ENCODE peak calls at places on chromosome 14, in four cellular contexts. A is K562, S is Panc1, X is HepG2. E is an unnamed sample.

GRCh38 chr14:88590173-88590572 is 27.3 kb downstream of the ZC3H14 start:
- DNase-seq in A (no peak), S (no peak), X (no peak), E (no peak)

GRCh38 chr14:56120091-56120632 is 2.0 kb downstream of the PELI2 start:
- DNase-seq in A (no peak), S (no peak), X (no peak), E (no peak)

GRCh38 chr14:105878125-105878524 is 351.7 kb downstream of the TMEM121 start:
- DNase-seq in A (no peak), S (no peak), X (no peak), E (no peak)

GRCh38 chr14:95984206-95984605 is 55.0 kb upstream of the C14orf132 start:
- DNase-seq in A (no peak), S (no peak), X (no peak), E (no peak)

GRCh38 chr14:44135972-44136371 is 371.1 kb downstream of the FSCB start:
- DNase-seq in A (no peak), S (no peak), X (no peak), E (no peak)

GRCh38 chr14:23650506-23650905 is 14.3 kb downstream of the DHRS2 start:
- DNase-seq in A (no peak), S (no peak), X (no peak), E (no peak)

GRCh38 chr14:32019271-32019670 is 57.8 kb upstream of the ARHGAP5 start:
- DNase-seq in A (no peak), S (no peak), X (no peak), E (no peak)

GRCh38 chr14:96079066-96079465 is 39.9 kb downstream of the C14orf132 start:
- DNase-seq in A (no peak), S (no peak), X (no peak), E (no peak)

GRCh38 chr14:97944380-97944779 is 1147.2 kb downstream of the VRK1 start:
- DNase-seq in A (no peak), S (no peak), X (no peak), E (no peak)

GRCh38 chr14:22657861-22658260 is 13.7 kb upstream of the OR6J1 start:
- DNase-seq in A (no peak), S (no peak), X (peak; percentile 59), E (no peak)

GRCh38 chr14:89681086-89682018 is 264.3 kb upstream of the FOXN3 start:
- DNase-seq in A (no peak), S (no peak), X (no peak), E (no peak)

GRCh38 chr14:37985826-37986470 is 221.8 kb upstream of the SSTR1 start:
- DNase-seq in A (peak; percentile 5), S (no peak), X (peak; percentile 77), E (peak; percentile 41)

GRCh38 chr14:35973770-35974169 is 147.6 kb downstream of the BRMS1L start:
- DNase-seq in A (no peak), S (no peak), X (no peak), E (no peak)

GRCh38 chr14:55572578-55572977 is 7.4 kb upstream of the KTN1 start:
- DNase-seq in A (no peak), S (no peak), X (peak; percentile 72), E (no peak)

GRCh38 chr14:68840454-68840853 is 47.6 kb upstream of the ZFP36L1 start:
- DNase-seq in A (no peak), S (no peak), X (no peak), E (no peak)

GRCh38 chr14:105199093-105199492 is 18.0 kb upstream of the NUDT14 start:
- DNase-seq in A (peak; percentile 62), S (no peak), X (no peak), E (no peak)

GRCh38 chr14:97065305-97066067 is 268.3 kb downstream of the VRK1 start:
- DNase-seq in A (no peak), S (no peak), X (no peak), E (peak; percentile 26)

GRCh38 chr14:96039633-96040311 is 610 bp downstream of the C14orf132 start:
- DNase-seq in A (no peak), S (no peak), X (no peak), E (no peak)

GRCh38 chr14:21989090-21989489 is 315.5 kb upstream of the OR4E1 start:
- DNase-seq in A (no peak), S (no peak), X (no peak), E (no peak)

GRCh38 chr14:46940600-46940999 is 289.0 kb upstream of the RPL10L start:
- DNase-seq in A (no peak), S (no peak), X (no peak), E (no peak)

GRCh38 chr14:101721951-101722661 is 39.4 kb upstream of the PPP2R5C start:
- DNase-seq in A (peak; percentile 0), S (no peak), X (peak; percentile 47), E (no peak)

GRCh38 chr14:90060312-90060964 is 1.4 kb upstream of the KCNK13 start:
- DNase-seq in A (peak; percentile 63), S (no peak), X (peak; percentile 34), E (peak; percentile 59)

GRCh38 chr14:93160353-93160801 is 24.3 kb downstream of the MOAP1 start:
- DNase-seq in A (peak; percentile 49), S (no peak), X (no peak), E (peak; percentile 21)

GRCh38 chr14:44963775-44964380 is 1.9 kb downstream of the TOGARAM1 start:
- DNase-seq in A (no peak), S (no peak), X (peak; percentile 41), E (no peak)

GRCh38 chr14:96084796-96085195 is 45.6 kb downstream of the C14orf132 start:
- DNase-seq in A (no peak), S (no peak), X (no peak), E (no peak)

GRCh38 chr14:86462193-86462592 is 932.2 kb downstream of the FLRT2 start:
- DNase-seq in A (no peak), S (no peak), X (peak; percentile 40), E (no peak)

GRCh38 chr14:106506901-106507305 is 980.5 kb downstream of the TMEM121 start:
- DNase-seq in A (no peak), S (no peak), X (no peak), E (no peak)

GRCh38 chr14:23093526-23093925 is 1.4 kb downstream of the ACIN1 start:
- DNase-seq in A (no peak), S (no peak), X (no peak), E (no peak)

GRCh38 chr14:105256292-105256960 is 8.1 kb downstream of the BTBD6 start:
- DNase-seq in A (no peak), S (no peak), X (no peak), E (no peak)

GRCh38 chr14:105067140-105067968 is 2.1 kb upstream of the GPR132 start:
- DNase-seq in A (no peak), S (no peak), X (no peak), E (no peak)

GRCh38 chr14:51295666-51296263 is 55.7 kb downstream of the TMX1 start:
- DNase-seq in A (no peak), S (no peak), X (no peak), E (no peak)

GRCh38 chr14:64786296-64787149 is 82.3 kb downstream of the PLEKHG3 start:
- DNase-seq in A (no peak), S (no peak), X (no peak), E (no peak)

GRCh38 chr14:51990488-51990887 is 1.1 kb downstream of the RTRAF start:
- DNase-seq in A (no peak), S (no peak), X (no peak), E (no peak)

GRCh38 chr14:32565256-32565655 is 236.2 kb downstream of the AKAP6 start:
- DNase-seq in A (no peak), S (no peak), X (no peak), E (no peak)

GRCh38 chr14:64718762-64719161 is 14.5 kb downstream of the PLEKHG3 start:
- DNase-seq in A (no peak), S (no peak), X (no peak), E (no peak)

GRCh38 chr14:70708717-70709570 is 67.2 kb downstream of the TTC9 start:
- DNase-seq in A (no peak), S (no peak), X (no peak), E (no peak)

GRCh38 chr14:56730468-56731145 is 79.7 kb downstream of the OTX2 start:
- DNase-seq in A (no peak), S (no peak), X (no peak), E (no peak)

DNA sequence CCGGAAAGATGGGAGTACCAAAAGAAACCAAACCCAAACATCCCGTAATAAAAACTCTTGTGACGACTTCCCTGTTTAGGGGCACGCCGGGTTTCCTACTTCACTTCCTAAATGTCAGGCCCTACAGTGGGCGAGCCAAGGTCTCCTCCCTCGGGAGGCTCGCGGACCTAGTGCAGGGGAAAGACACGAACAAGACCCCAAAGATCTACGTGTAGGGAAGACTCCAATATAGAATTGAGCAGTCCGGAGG is 612 bp downstream of the ATXN3 start:
- DNase-seq in A (peak; percentile 7), S (no peak), X (peak; percentile 5), E (no peak)
- TF ChIP-seq TCF7L2 in A (no peak), S (no peak), X (no peak), E (no peak)

DNA sequence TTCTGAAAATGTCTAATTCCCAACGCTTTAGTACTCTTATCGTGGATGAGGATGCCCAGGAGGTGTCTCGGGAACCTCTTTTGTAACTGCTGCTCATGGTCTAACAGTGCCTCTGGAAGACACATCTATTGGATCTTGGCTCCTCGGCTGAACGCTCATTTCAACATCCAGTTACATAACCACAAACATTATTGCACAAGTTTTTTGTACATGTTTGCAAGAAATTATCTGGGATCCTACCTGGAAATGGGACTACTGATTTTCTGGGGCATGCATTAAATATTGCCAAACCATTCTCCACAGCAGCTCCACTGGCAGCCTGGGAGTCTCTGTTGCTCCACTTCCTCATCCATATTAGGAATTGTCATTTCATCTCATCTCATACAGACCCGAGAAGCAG is 117.5 kb upstream of the EVL start:
- DNase-seq in A (no peak), S (no peak), X (peak; percentile 15), E (no peak)
- TF ChIP-seq TCF7L2 in A (no peak), S (no peak), X (no peak), E (no peak)

DNA sequence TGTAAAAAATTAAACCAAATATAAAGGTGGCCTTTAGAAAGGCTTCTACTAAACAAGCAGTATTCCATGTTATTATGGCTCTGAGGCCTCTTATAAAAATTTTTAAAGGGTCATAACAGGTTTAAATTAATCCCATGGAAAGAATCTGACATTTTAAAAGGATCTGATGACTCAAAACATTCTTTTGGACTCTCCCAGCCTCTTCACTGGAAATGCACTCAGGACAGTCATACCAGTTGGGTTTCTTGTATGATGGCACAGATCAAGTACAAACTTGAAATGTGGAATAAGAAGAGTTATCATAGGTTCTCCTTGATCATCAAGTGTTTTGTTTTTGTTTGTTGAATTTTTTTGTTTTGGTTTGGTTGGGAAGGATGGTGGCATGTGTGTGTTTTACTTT is 50.8 kb downstream of the PPP2R5E start:
- DNase-seq in A (no peak), S (no peak), X (no peak), E (no peak)
- TF ChIP-seq TCF7L2 in A (no peak), S (no peak), X (no peak), E (no peak)

DNA sequence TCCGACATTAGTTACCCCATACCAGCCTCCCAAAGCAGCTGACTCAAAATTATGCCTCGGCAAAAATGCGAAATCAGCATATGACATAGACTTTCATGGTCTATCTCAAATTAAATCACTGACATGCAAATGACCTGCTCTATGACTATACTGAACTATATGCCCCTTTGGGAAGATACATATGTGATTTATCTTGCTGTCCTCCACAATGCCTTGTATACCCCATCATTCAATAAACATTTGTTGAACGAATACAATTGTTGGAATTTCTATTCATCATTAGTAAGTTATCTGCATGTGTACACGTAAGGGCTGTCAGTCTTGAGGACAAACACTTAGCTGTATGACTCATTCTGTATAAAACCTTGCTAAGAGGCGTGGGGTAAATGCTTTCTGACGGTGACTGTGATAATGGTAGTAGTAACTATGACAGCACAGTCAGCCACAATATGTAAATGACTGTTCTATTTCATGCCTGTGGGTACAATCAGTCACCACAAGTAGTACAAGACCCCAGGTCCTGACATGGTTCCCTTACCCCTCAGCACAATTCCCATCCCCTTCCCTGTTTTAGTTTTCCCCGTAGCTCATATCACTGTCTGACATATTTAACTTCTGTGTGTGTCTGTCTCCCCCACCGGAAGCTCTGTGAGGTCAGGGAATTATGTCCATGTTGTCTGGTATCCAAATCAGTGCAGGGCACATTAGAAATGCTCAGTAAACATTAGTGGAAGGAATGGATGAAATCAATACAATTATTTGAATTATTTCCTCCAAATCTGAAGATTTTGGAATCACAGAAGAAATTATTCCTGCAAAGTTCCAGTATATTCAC is 42.8 kb downstream of the STXBP6 start:
- DNase-seq in A (no peak), S (no peak), X (peak; percentile 70), E (no peak)
- TF ChIP-seq TCF7L2 in A (no peak), S (no peak), X (no peak), E (no peak)

E was measured in HCT116.